ENCODE peak calls at places on chromosomes 7 and 10, in six cellular contexts. K is HTR-8/SVneo; E is central memory CD4-positive, alpha-beta T cell; N is iPS-NIHi11; X is T-helper 2 cell; W is WERI-Rb-1. L is an unnamed sample.

GRCh38 chr10:67518756-67519155 is 177.2 kb downstream of the CTNNA3 start:
- DNase-seq in K (no peak), E (no peak), N (no peak), X (no peak), W (no peak), L (no peak)

GRCh38 chr7:120950026-120950538 is 495 bp upstream of the ING3 start:
- DNase-seq in K (no peak), E (no peak), N (no peak), X (no peak), W (no peak), L (no peak)

GRCh38 chr10:108014902-108015177 is 850.3 kb upstream of the SORCS1 start:
- DNase-seq in K (no peak), E (no peak), N (no peak), X (no peak), W (no peak), L (no peak)

GRCh38 chr7:6130007-6130587 is 98.9 kb downstream of the ANKRD61 start:
- DNase-seq in K (no peak), E (no peak), N (no peak), X (no peak), W (no peak), L (no peak)

GRCh38 chr7:14021069-14021468 is 31.6 kb upstream of the ETV1 start:
- DNase-seq in K (no peak), E (no peak), N (no peak), X (no peak), W (no peak), L (no peak)

GRCh38 chr10:73641272-73642060 is at the start of gene MYOZ1:
- DNase-seq in K (peak), E (no peak), N (no peak), X (no peak), W (no peak), L (no peak)

GRCh38 chr10:131745591-131745990 is 155.2 kb upstream of the PPP2R2D start:
- DNase-seq in K (no peak), E (no peak), N (no peak), X (no peak), W (no peak), L (no peak)

GRCh38 chr10:29535012-29535777 is 99.6 kb downstream of the SVIL start:
- DNase-seq in K (peak), E (no peak), N (peak), X (no peak), W (peak), L (peak)

GRCh38 chr7:7911339-7911738 is 57.3 kb upstream of the GLCCI1 start:
- DNase-seq in K (peak), E (no peak), N (peak), X (no peak), W (no peak), L (peak)

GRCh38 chr7:388023-388355 is 98.0 kb downstream of the FOXL3 start:
- DNase-seq in K (no peak), E (no peak), N (no peak), X (no peak), W (no peak), L (no peak)

GRCh38 chr7:95434501-95435421 is at the start of gene PON2:
- DNase-seq in K (peak), E (peak), N (peak), X (peak), W (peak), L (no peak)

GRCh38 chr7:96303686-96304443 is 18.0 kb downstream of the SLC25A13 start:
- DNase-seq in K (peak), E (no peak), N (no peak), X (no peak), W (no peak), L (no peak)

GRCh38 chr10:74051729-74052342 is 53.9 kb downstream of the VCL start:
- DNase-seq in K (no peak), E (no peak), N (peak), X (no peak), W (no peak), L (no peak)

GRCh38 chr7:71429116-71429515 is 297.2 kb downstream of the GALNT17 start:
- DNase-seq in K (no peak), E (no peak), N (no peak), X (no peak), W (no peak), L (no peak)

GRCh38 chr7:19772858-19773337 is 519 bp downstream of the TMEM196 start:
- DNase-seq in K (peak), E (no peak), N (peak), X (no peak), W (no peak), L (no peak)

GRCh38 chr7:155670521-155670920 is 26.1 kb downstream of the RBM33 start:
- DNase-seq in K (no peak), E (no peak), N (no peak), X (no peak), W (no peak), L (no peak)

GRCh38 chr7:46003896-46004875 is 83.1 kb upstream of the IGFBP3 start:
- DNase-seq in K (peak), E (no peak), N (no peak), X (no peak), W (no peak), L (peak)

GRCh38 chr10:78904196-78904595 is 164.6 kb upstream of the ZMIZ1 start:
- DNase-seq in K (no peak), E (no peak), N (no peak), X (no peak), W (peak), L (no peak)

GRCh38 chr10:63425512-63425911 is 40.3 kb downstream of the JMJD1C start:
- DNase-seq in K (no peak), E (no peak), N (no peak), X (no peak), W (no peak), L (no peak)

GRCh38 chr7:4823442-4824119 is 38.2 kb downstream of the PAPOLB start:
- DNase-seq in K (no peak), E (no peak), N (no peak), X (no peak), W (no peak), L (no peak)

GRCh38 chr10:69572159-69573055 is 815 bp downstream of the NEUROG3 start:
- DNase-seq in K (no peak), E (no peak), N (no peak), X (no peak), W (no peak), L (no peak)

GRCh38 chr10:112282086-112282485 is 1.1 kb upstream of the TECTB start:
- DNase-seq in K (no peak), E (no peak), N (no peak), X (no peak), W (no peak), L (no peak)

GRCh38 chr10:70603439-70603778 is 868 bp upstream of the PRF1 start:
- DNase-seq in K (no peak), E (no peak), N (no peak), X (no peak), W (no peak), L (no peak)

GRCh38 chr10:96600337-96600736 is 13.5 kb upstream of the TM9SF3 start:
- DNase-seq in K (no peak), E (no peak), N (no peak), X (no peak), W (no peak), L (no peak)

GRCh38 chr7:2738110-2738509 is 50.1 kb downstream of the AMZ1 start:
- DNase-seq in K (no peak), E (no peak), N (no peak), X (no peak), W (no peak), L (no peak)

GRCh38 chr10:130737622-130738021 is 573.9 kb downstream of the TCERG1L start:
- DNase-seq in K (no peak), E (no peak), N (peak), X (no peak), W (no peak), L (no peak)

GRCh38 chr10:78641693-78642092 is 427.1 kb upstream of the ZMIZ1 start:
- DNase-seq in K (no peak), E (no peak), N (no peak), X (no peak), W (no peak), L (no peak)

GRCh38 chr7:64876792-64877713 is 26.0 kb upstream of the ZNF273 start:
- DNase-seq in K (no peak), E (peak), N (peak), X (peak), W (peak), L (no peak)

GRCh38 chr7:28202222-28202621 is 21.6 kb upstream of the JAZF1 start:
- DNase-seq in K (no peak), E (no peak), N (no peak), X (no peak), W (no peak), L (no peak)

GRCh38 chr7:93910076-93910994 is 4.0 kb downstream of the GNGT1 start:
- DNase-seq in K (no peak), E (no peak), N (no peak), X (no peak), W (no peak), L (no peak)

GRCh38 chr7:99525713-99526440 is 21.4 kb downstream of the ZKSCAN5 start:
- DNase-seq in K (no peak), E (no peak), N (no peak), X (no peak), W (peak), L (no peak)

L was measured in non-pigmented ciliary epithelial cell.